ENCODE peak calls at places on chromosomes 16 and 17, in four cellular contexts. V is right lobe of liver, I is upper lobe of left lung, F is heart left ventricle. T is an unnamed sample.

GRCh38 chr16:22784690-22785214 is 29.2 kb upstream of the HS3ST2 start:
- ATAC-seq in I (no peak), F (no peak), V (no peak), T (no peak)

GRCh38 chr16:10428433-10429168 is 42.7 kb downstream of the ATF7IP2 start:
- ATAC-seq in I (no peak), F (no peak), V (no peak), T (no peak)

GRCh38 chr16:88514070-88514469 is 56.1 kb upstream of the ZC3H18 start:
- ATAC-seq in F (no peak), V (no peak), I (peak), T (no peak)

GRCh38 chr16:64933890-64934289 is 188.0 kb downstream of the CDH11 start:
- ATAC-seq in V (no peak), F (peak), I (no peak), T (no peak)

GRCh38 chr17:57485916-57486315 is 229.6 kb downstream of the MSI2 start:
- ATAC-seq in F (no peak), V (no peak), I (no peak), T (no peak)

GRCh38 chr17:71632328-71632727 is 488.5 kb upstream of the SOX9 start:
- ATAC-seq in F (no peak), I (no peak), V (no peak), T (no peak)

GRCh38 chr16:77574867-77575619 is 140.2 kb upstream of the ADAMTS18 start:
- ATAC-seq in F (peak), I (peak), V (peak), T (peak)

GRCh38 chr17:81901167-81902022 is 643 bp upstream of the NPB start:
- ATAC-seq in F (peak), I (no peak), V (peak), T (no peak)

GRCh38 chr16:82011199-82011641 is at the start of gene SDR42E1:
- ATAC-seq in I (peak), V (peak), F (peak), T (no peak)

GRCh38 chr16:24976061-24976779 is 38.9 kb downstream of the ARHGAP17 start:
- ATAC-seq in V (no peak), F (no peak), I (no peak), T (no peak)

GRCh38 chr16:88649924-88650748 is 717 bp downstream of the CYBA start:
- ATAC-seq in I (peak), F (peak), V (peak), T (peak)

GRCh38 chr17:39632153-39632941 is 4.6 kb upstream of the STARD3 start:
- ATAC-seq in F (no peak), V (no peak), I (no peak), T (no peak)

GRCh38 chr16:20781697-20782096 is 17.9 kb downstream of the ACSM3 start:
- ATAC-seq in F (no peak), I (no peak), V (no peak), T (no peak)

GRCh38 chr17:41737680-41738023 is 3.2 kb upstream of the HAP1 start:
- ATAC-seq in I (no peak), F (peak), V (no peak), T (no peak)

GRCh38 chr16:70258065-70258464 is 6.3 kb upstream of the EXOSC6 start:
- ATAC-seq in I (no peak), V (no peak), F (no peak), T (no peak)

GRCh38 chr16:70258946-70259345 is 7.2 kb upstream of the EXOSC6 start:
- ATAC-seq in F (no peak), I (no peak), V (no peak), T (no peak)

GRCh38 chr16:70255584-70255983 is 3.8 kb upstream of the EXOSC6 start:
- ATAC-seq in F (no peak), I (no peak), V (no peak), T (no peak)

GRCh38 chr16:70254965-70255286 is 3.2 kb upstream of the EXOSC6 start:
- ATAC-seq in F (no peak), V (no peak), I (no peak), T (no peak)

GRCh38 chr16:70257391-70257790 is 5.7 kb upstream of the EXOSC6 start:
- ATAC-seq in V (no peak), F (no peak), I (no peak), T (no peak)
- H3K27ac ChIP-seq in V (no peak), F (no peak), I (no peak), T (no peak)

DNA sequence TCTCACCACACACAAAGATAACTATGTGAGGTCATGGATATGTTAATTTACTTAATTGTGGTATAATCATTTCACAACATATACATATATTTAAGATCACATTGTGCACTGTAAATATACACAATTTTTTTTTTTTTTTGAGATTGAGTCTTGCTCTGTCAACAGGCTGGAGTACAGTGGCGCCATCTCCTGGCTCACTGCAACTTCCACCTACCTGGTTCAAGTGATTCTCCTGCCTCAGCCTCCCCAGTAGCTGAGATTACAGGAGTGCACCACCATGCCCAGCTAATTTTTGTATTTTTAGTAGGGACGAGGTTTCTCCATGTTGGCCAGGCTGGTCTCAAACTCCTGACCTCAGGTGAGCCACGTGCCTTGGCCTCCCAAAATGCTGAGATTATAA is 11.5 kb upstream of the PRSS54 start:
- ATAC-seq in F (no peak), V (no peak), I (no peak), T (no peak)
- TF ChIP-seq CTCF in F (peak), V (peak), I (no peak), T (no peak)

GRCh38 chr17:75321506-75321905 is 32.3 kb upstream of the SLC25A19 start:
- ATAC-seq in I (no peak), V (no peak), F (no peak), T (no peak)

GRCh38 chr17:75318211-75318610 is 29.0 kb upstream of the SLC25A19 start:
- ATAC-seq in F (no peak), I (no peak), V (no peak), T (no peak)

GRCh38 chr17:75318615-75319222 is 29.5 kb upstream of the SLC25A19 start:
- ATAC-seq in I (no peak), V (no peak), F (no peak), T (no peak)

GRCh38 chr17:75317671-75318070 is 28.4 kb upstream of the SLC25A19 start:
- ATAC-seq in F (no peak), V (no peak), I (no peak), T (no peak)

DNA sequence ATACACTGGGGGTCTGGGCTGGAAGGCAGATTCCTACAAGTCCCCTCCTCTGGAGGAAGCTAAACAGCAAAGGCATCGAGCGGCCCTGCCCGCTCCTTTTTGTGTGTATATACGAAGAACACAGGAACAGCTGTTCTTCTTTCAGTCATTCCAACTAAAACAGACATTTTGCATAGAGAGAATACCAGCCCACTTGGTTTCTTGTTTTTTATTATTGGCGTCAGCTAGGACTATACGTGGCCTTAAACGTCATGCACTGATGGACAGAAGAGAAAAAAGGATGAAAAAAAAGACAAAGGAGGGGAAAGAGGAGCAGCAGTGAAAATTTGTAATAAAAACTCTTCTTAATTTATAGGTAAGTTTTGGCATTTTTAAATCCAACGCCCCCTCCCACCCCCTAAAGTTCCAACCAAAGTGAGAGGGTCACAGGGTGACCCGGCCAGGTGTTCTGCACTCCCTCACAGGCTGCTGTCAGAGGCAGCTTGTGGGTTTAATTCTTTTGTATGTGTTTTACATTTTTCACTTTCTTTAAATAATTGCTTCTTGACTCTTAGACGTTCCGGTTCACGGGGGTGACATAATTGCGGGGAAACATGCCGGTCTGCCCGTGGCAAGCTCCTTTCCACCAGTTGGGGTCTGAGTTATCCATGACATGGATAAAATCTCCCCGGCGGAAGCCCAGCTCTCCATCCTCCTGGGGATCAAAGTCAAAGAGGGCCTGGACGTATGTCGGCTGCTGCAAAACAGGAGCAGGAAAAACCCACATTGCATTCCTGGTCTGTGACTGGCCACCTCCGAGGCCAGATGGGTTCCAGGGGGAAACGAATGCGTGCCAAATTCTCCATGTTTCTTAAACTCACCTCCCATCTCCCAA is 30.8 kb upstream of the SLC25A19 start:
- ATAC-seq in F (no peak), V (no peak), I (no peak), T (no peak)
- TF ChIP-seq POLR2A in F (no peak), V (no peak), I (no peak), T (no peak)

GRCh38 chr17:61405686-61406542 is 6.3 kb downstream of the TBX2 start:
- ATAC-seq in V (no peak), I (no peak), F (no peak), T (no peak)

GRCh38 chr17:61406543-61406845 is 6.9 kb downstream of the TBX2 start:
- ATAC-seq in I (no peak), V (no peak), F (no peak), T (no peak)

GRCh38 chr17:61407211-61407911 is 7.7 kb downstream of the TBX2 start:
- ATAC-seq in F (no peak), V (no peak), I (no peak), T (no peak)

GRCh38 chr17:61408151-61409041 is 8.8 kb downstream of the TBX2 start:
- ATAC-seq in V (no peak), I (no peak), F (no peak), T (no peak)

DNA sequence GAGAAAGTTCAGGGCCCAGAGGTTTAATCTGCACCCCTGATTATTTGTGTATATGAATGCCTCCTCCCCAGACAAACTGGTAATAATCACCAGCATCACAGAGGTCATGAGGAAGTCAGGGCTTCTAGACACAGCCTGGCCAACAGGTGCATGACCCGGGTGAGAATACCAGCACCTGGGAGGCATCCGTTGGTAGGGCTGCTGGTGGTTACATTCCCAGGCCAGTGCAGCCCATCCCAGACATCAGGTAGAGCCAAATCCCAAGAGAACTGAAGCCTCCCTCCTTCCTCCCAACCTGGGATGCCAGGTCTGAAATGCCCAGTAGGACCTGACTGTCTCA is 7.2 kb downstream of the TBX2 start:
- ATAC-seq in V (no peak), I (no peak), F (no peak), T (no peak)
- H3K27ac ChIP-seq in V (no peak), I (peak), F (no peak), T (peak)

GRCh38 chr17:7307686-7308624 is 527 bp downstream of the EIF5A start:
- ATAC-seq in F (peak), V (peak), I (no peak), T (peak)
- TF ChIP-seq CTCF in F (no peak), V (no peak), I (no peak), T (peak)

DNA sequence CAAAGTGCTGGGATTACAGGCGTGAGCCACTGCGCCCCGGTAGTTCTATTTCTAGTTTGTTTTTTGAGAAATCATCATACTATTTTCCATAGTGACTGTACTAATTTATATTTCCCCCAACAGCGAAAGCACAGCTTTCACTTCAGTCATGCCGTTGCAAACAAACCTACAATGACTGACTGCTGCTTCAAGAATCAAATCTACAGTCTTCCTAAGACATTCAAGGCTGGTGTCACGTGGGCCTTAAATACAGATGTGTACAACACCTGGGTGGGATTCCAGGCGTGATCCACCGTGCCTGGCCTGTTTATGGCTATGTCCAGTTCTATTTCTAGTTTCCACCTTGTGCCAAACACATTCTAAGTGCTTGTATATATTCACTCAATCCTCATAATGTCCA is 72.0 kb downstream of the ABCC6 start:
- ATAC-seq in I (no peak), F (no peak), V (no peak), T (no peak)
- TF ChIP-seq POLR2A in I (no peak), F (no peak), V (no peak), T (no peak)

GRCh38 chr17:1649844-1650409 is at the start of gene RILP:
- ATAC-seq in F (peak), I (peak), V (peak), T (peak)

GRCh38 chr17:1651559-1651844 is 1.8 kb upstream of the RILP start:
- ATAC-seq in F (no peak), I (no peak), V (no peak), T (no peak)

GRCh38 chr17:1648582-1649115 is 1.0 kb downstream of the RILP start:
- ATAC-seq in F (peak), I (peak), V (peak), T (peak)

GRCh38 chr17:1649116-1649843 is 386 bp downstream of the RILP start:
- ATAC-seq in I (peak), V (peak), F (peak), T (peak)

GRCh38 chr17:1650731-1651558 is 1.3 kb upstream of the RILP start:
- ATAC-seq in F (no peak), I (no peak), V (peak), T (no peak)
- H3K27ac ChIP-seq in F (peak), I (peak), V (peak), T (peak)